ENCODE peak calls at places on chromosomes 13 and 19, in seven cellular contexts. One of them, this sample, is unnamed.

GRCh38 chr19:38452430-38453366 is 19.2 kb downstream of the RYR1 start:
- DNase-seq in HepG2: no peak
- DNase-seq in H1: peak
- DNase-seq in HCT116: peak
- DNase-seq in SK-N-SH: peak
- DNase-seq in K562: peak
- DNase-seq in GM12878: no peak
- DNase-seq in this sample: peak

GRCh38 chr13:46914341-46914740 is 17.5 kb upstream of the HTR2A start:
- DNase-seq in HepG2: no peak
- DNase-seq in SK-N-SH: no peak
- DNase-seq in GM12878: no peak
- DNase-seq in HCT116: no peak
- DNase-seq in K562: no peak
- DNase-seq in H1: no peak
- DNase-seq in this sample: no peak

GRCh38 chr13:83532809-83533208 is 349.5 kb downstream of the SLITRK1 start:
- DNase-seq in K562: no peak
- DNase-seq in HCT116: no peak
- DNase-seq in HepG2: no peak
- DNase-seq in SK-N-SH: no peak
- DNase-seq in GM12878: no peak
- DNase-seq in H1: no peak
- DNase-seq in this sample: no peak

GRCh38 chr19:20479483-20479882 is 86.1 kb downstream of the ZNF737 start:
- DNase-seq in HepG2: no peak
- DNase-seq in HCT116: no peak
- DNase-seq in H1: no peak
- DNase-seq in GM12878: no peak
- DNase-seq in SK-N-SH: no peak
- DNase-seq in K562: no peak
- DNase-seq in this sample: no peak

GRCh38 chr19:50155520-50156109 is 7.5 kb downstream of the IZUMO2 start:
- DNase-seq in SK-N-SH: no peak
- DNase-seq in GM12878: no peak
- DNase-seq in HCT116: no peak
- DNase-seq in HepG2: no peak
- DNase-seq in H1: peak
- DNase-seq in K562: peak
- DNase-seq in this sample: no peak

GRCh38 chr13:32446778-32447465 is 19.0 kb upstream of the N4BP2L1 start:
- DNase-seq in HCT116: no peak
- DNase-seq in H1: no peak
- DNase-seq in GM12878: no peak
- DNase-seq in SK-N-SH: no peak
- DNase-seq in K562: no peak
- DNase-seq in HepG2: no peak
- DNase-seq in this sample: no peak

GRCh38 chr19:4139614-4140236 is 13.7 kb upstream of the CREB3L3 start:
- DNase-seq in GM12878: peak
- DNase-seq in K562: peak
- DNase-seq in H1: peak
- DNase-seq in HepG2: peak
- DNase-seq in HCT116: peak
- DNase-seq in SK-N-SH: peak
- DNase-seq in this sample: peak

GRCh38 chr19:2456301-2456570 is 523 bp downstream of the LMNB2 start:
- DNase-seq in SK-N-SH: no peak
- DNase-seq in HepG2: no peak
- DNase-seq in HCT116: no peak
- DNase-seq in GM12878: no peak
- DNase-seq in K562: no peak
- DNase-seq in H1: no peak
- DNase-seq in this sample: no peak

GRCh38 chr13:35630551-35631275 is 154.2 kb upstream of the MAB21L1 start:
- DNase-seq in H1: no peak
- DNase-seq in HepG2: peak
- DNase-seq in K562: peak
- DNase-seq in GM12878: no peak
- DNase-seq in HCT116: peak
- DNase-seq in SK-N-SH: peak
- DNase-seq in this sample: peak

GRCh38 chr13:58191754-58192153 is 560.2 kb downstream of the PCDH17 start:
- DNase-seq in H1: no peak
- DNase-seq in GM12878: no peak
- DNase-seq in HCT116: no peak
- DNase-seq in K562: no peak
- DNase-seq in HepG2: no peak
- DNase-seq in SK-N-SH: no peak
- DNase-seq in this sample: no peak

DNA sequence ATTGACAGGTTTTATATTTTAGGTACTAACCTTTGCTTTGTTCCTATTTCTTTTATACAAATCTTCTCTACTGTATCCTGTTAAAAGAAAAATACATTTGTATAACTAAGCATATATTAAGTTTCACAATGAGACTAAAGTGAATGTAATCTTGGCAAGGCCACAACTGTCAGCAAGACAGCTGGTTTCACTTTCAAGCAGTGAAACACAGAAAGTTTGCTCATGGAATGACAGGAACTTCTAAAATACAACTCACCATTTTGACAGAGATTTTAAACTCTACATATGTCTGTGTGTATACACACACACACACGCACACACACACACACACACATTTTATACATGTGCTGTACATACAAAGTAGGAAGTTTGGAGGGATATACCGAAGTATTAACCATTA is 53.3 kb downstream of the PARP4 start:
- DNase-seq in SK-N-SH: no peak
- DNase-seq in HepG2: no peak
- DNase-seq in HCT116: no peak
- DNase-seq in H1: no peak
- DNase-seq in GM12878: peak
- DNase-seq in K562: no peak
- DNase-seq in this sample: no peak
- TF ChIP-seq JUND in SK-N-SH: no peak
- TF ChIP-seq JUND in HepG2: no peak
- TF ChIP-seq JUND in HCT116: no peak
- TF ChIP-seq JUND in H1: no peak
- TF ChIP-seq JUND in GM12878: no peak
- TF ChIP-seq JUND in K562: no peak
- TF ChIP-seq JUND in this sample: no peak

GRCh38 chr13:27034678-27035111 is 136.9 kb downstream of the USP12 start:
- DNase-seq in HepG2: no peak
- DNase-seq in HCT116: no peak
- DNase-seq in K562: no peak
- DNase-seq in SK-N-SH: no peak
- DNase-seq in H1: peak
- DNase-seq in GM12878: no peak
- DNase-seq in this sample: no peak
- TF ChIP-seq JUND in HepG2: no peak
- TF ChIP-seq JUND in HCT116: no peak
- TF ChIP-seq JUND in K562: no peak
- TF ChIP-seq JUND in SK-N-SH: no peak
- TF ChIP-seq JUND in H1: no peak
- TF ChIP-seq JUND in GM12878: no peak
- TF ChIP-seq JUND in this sample: no peak

GRCh38 chr19:56988271-56988670 is 131.5 kb upstream of the USP29 start:
- DNase-seq in HepG2: no peak
- DNase-seq in HCT116: no peak
- DNase-seq in GM12878: no peak
- DNase-seq in SK-N-SH: no peak
- DNase-seq in K562: no peak
- DNase-seq in H1: no peak
- DNase-seq in this sample: no peak
- TF ChIP-seq JUND in HepG2: no peak
- TF ChIP-seq JUND in HCT116: no peak
- TF ChIP-seq JUND in GM12878: no peak
- TF ChIP-seq JUND in SK-N-SH: no peak
- TF ChIP-seq JUND in K562: no peak
- TF ChIP-seq JUND in H1: no peak
- TF ChIP-seq JUND in this sample: no peak

DNA sequence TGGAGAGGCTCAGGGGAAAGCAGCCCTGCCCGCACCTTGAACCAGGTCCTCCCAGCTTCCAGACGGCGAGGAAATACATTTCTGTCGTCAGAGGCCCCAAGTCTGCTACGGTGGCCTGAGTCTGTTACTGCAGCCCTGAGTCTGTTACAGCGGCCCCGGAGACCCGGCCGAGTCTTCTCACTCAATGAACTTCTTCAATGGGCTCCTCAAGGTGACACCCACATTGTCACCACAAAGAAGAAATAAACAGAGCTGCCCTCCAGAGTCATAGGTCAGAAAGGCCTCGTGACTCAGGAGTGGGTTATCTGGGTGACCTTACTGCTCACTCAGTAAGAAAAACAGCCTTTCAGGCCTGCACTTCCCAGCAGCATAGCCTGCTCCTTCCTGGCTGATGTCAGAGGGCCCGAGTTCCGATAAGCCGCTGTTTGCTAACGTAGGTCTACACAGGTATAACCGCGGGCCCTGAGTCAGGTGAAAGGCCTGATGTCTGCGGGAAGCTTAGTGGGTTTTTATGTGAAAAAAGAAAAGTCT is 66.9 kb upstream of the TM9SF2 start:
- DNase-seq in K562: peak
- DNase-seq in GM12878: no peak
- DNase-seq in HCT116: no peak
- DNase-seq in SK-N-SH: no peak
- DNase-seq in H1: no peak
- DNase-seq in HepG2: peak
- DNase-seq in this sample: no peak
- TF ChIP-seq JUND in K562: peak
- TF ChIP-seq JUND in GM12878: no peak
- TF ChIP-seq JUND in HCT116: no peak
- TF ChIP-seq JUND in SK-N-SH: no peak
- TF ChIP-seq JUND in H1: no peak
- TF ChIP-seq JUND in HepG2: no peak
- TF ChIP-seq JUND in this sample: no peak